ENCODE peak calls at places on chromosomes 4 and X, in five cellular contexts. One of them, this sample, is unnamed.

GRCh38 chr4:40763228-40763716 is 13.5 kb downstream of the NSUN7 start:
- DNase-seq in SJSA1: no peak
- DNase-seq in NCI-H1105 treated with DMSO at 0.1 percent for 48 hours: no peak
- DNase-seq in activated T-cell treated with anti-CD3 and anti-CD28 coated beads for 1 hour: no peak
- DNase-seq in A549: no peak
- DNase-seq in this sample: no peak

GRCh38 chrX:119389854-119390501 is 9.2 kb upstream of the SLC25A43 start:
- DNase-seq in activated T-cell treated with anti-CD3 and anti-CD28 coated beads for 1 hour: no peak
- DNase-seq in NCI-H1105 treated with DMSO at 0.1 percent for 48 hours: no peak
- DNase-seq in SJSA1: peak
- DNase-seq in A549: no peak
- DNase-seq in this sample: no peak

GRCh38 chr4:77203380-77204197 is 46.6 kb downstream of the CCNG2 start:
- DNase-seq in SJSA1: peak
- DNase-seq in NCI-H1105 treated with DMSO at 0.1 percent for 48 hours: peak
- DNase-seq in A549: peak
- DNase-seq in activated T-cell treated with anti-CD3 and anti-CD28 coated beads for 1 hour: peak
- DNase-seq in this sample: peak

GRCh38 chrX:131763674-131764073 is 219.8 kb downstream of the OR13H1 start:
- DNase-seq in A549: peak
- DNase-seq in NCI-H1105 treated with DMSO at 0.1 percent for 48 hours: no peak
- DNase-seq in activated T-cell treated with anti-CD3 and anti-CD28 coated beads for 1 hour: no peak
- DNase-seq in SJSA1: no peak
- DNase-seq in this sample: no peak

GRCh38 chr4:78939667-78940008 is 400 bp upstream of the PAQR3 start:
- DNase-seq in activated T-cell treated with anti-CD3 and anti-CD28 coated beads for 1 hour: no peak
- DNase-seq in A549: no peak
- DNase-seq in SJSA1: no peak
- DNase-seq in NCI-H1105 treated with DMSO at 0.1 percent for 48 hours: peak
- DNase-seq in this sample: no peak

GRCh38 chr4:107689912-107690587 is 30.0 kb downstream of the PAPSS1 start:
- DNase-seq in A549: peak
- DNase-seq in NCI-H1105 treated with DMSO at 0.1 percent for 48 hours: no peak
- DNase-seq in activated T-cell treated with anti-CD3 and anti-CD28 coated beads for 1 hour: no peak
- DNase-seq in SJSA1: peak
- DNase-seq in this sample: no peak

GRCh38 chr4:15436515-15436914 is 8.7 kb downstream of the C1QTNF7 start:
- DNase-seq in activated T-cell treated with anti-CD3 and anti-CD28 coated beads for 1 hour: no peak
- DNase-seq in A549: no peak
- DNase-seq in NCI-H1105 treated with DMSO at 0.1 percent for 48 hours: peak
- DNase-seq in SJSA1: no peak
- DNase-seq in this sample: no peak

GRCh38 chrX:73289039-73289438 is 74.4 kb upstream of the NAP1L2 start:
- DNase-seq in activated T-cell treated with anti-CD3 and anti-CD28 coated beads for 1 hour: no peak
- DNase-seq in A549: no peak
- DNase-seq in SJSA1: no peak
- DNase-seq in NCI-H1105 treated with DMSO at 0.1 percent for 48 hours: no peak
- DNase-seq in this sample: no peak

GRCh38 chrX:112832481-112833095 is 8.0 kb downstream of the AMOT start:
- DNase-seq in NCI-H1105 treated with DMSO at 0.1 percent for 48 hours: peak
- DNase-seq in SJSA1: no peak
- DNase-seq in A549: no peak
- DNase-seq in activated T-cell treated with anti-CD3 and anti-CD28 coated beads for 1 hour: no peak
- DNase-seq in this sample: no peak

GRCh38 chr4:118281611-118282442 is 71.0 kb downstream of the PRSS12 start:
- DNase-seq in A549: no peak
- DNase-seq in SJSA1: peak
- DNase-seq in NCI-H1105 treated with DMSO at 0.1 percent for 48 hours: no peak
- DNase-seq in activated T-cell treated with anti-CD3 and anti-CD28 coated beads for 1 hour: no peak
- DNase-seq in this sample: no peak

GRCh38 chrX:31702208-31702607 is 630.4 kb upstream of the FTHL17 start:
- DNase-seq in A549: no peak
- DNase-seq in activated T-cell treated with anti-CD3 and anti-CD28 coated beads for 1 hour: no peak
- DNase-seq in SJSA1: no peak
- DNase-seq in NCI-H1105 treated with DMSO at 0.1 percent for 48 hours: no peak
- DNase-seq in this sample: no peak

GRCh38 chr4:114417214-114417613 is 181.4 kb upstream of the UGT8 start:
- DNase-seq in SJSA1: no peak
- DNase-seq in NCI-H1105 treated with DMSO at 0.1 percent for 48 hours: peak
- DNase-seq in activated T-cell treated with anti-CD3 and anti-CD28 coated beads for 1 hour: no peak
- DNase-seq in A549: no peak
- DNase-seq in this sample: no peak

GRCh38 chr4:7226993-7227392 is 34.7 kb downstream of the SORCS2 start:
- DNase-seq in activated T-cell treated with anti-CD3 and anti-CD28 coated beads for 1 hour: no peak
- DNase-seq in NCI-H1105 treated with DMSO at 0.1 percent for 48 hours: no peak
- DNase-seq in A549: no peak
- DNase-seq in SJSA1: no peak
- DNase-seq in this sample: no peak

GRCh38 chrX:40097101-40097491 is 662 bp downstream of the BCOR start:
- DNase-seq in NCI-H1105 treated with DMSO at 0.1 percent for 48 hours: no peak
- DNase-seq in activated T-cell treated with anti-CD3 and anti-CD28 coated beads for 1 hour: no peak
- DNase-seq in SJSA1: no peak
- DNase-seq in A549: peak
- DNase-seq in this sample: no peak

GRCh38 chr4:113674251-113674650 is 87.3 kb downstream of the CAMK2D start:
- DNase-seq in A549: no peak
- DNase-seq in SJSA1: no peak
- DNase-seq in activated T-cell treated with anti-CD3 and anti-CD28 coated beads for 1 hour: no peak
- DNase-seq in NCI-H1105 treated with DMSO at 0.1 percent for 48 hours: peak
- DNase-seq in this sample: no peak

GRCh38 chr4:24912252-24913098 is at the start of gene CCDC149:
- DNase-seq in NCI-H1105 treated with DMSO at 0.1 percent for 48 hours: peak
- DNase-seq in A549: peak
- DNase-seq in SJSA1: peak
- DNase-seq in activated T-cell treated with anti-CD3 and anti-CD28 coated beads for 1 hour: no peak
- DNase-seq in this sample: no peak

GRCh38 chr4:173509031-173510001 is 20.7 kb downstream of the HAND2 start:
- DNase-seq in A549: no peak
- DNase-seq in SJSA1: no peak
- DNase-seq in NCI-H1105 treated with DMSO at 0.1 percent for 48 hours: no peak
- DNase-seq in activated T-cell treated with anti-CD3 and anti-CD28 coated beads for 1 hour: no peak
- DNase-seq in this sample: no peak

GRCh38 chr4:150938417-150938816 is 76.7 kb downstream of the LRBA start:
- DNase-seq in activated T-cell treated with anti-CD3 and anti-CD28 coated beads for 1 hour: no peak
- DNase-seq in A549: no peak
- DNase-seq in NCI-H1105 treated with DMSO at 0.1 percent for 48 hours: no peak
- DNase-seq in SJSA1: no peak
- DNase-seq in this sample: no peak

GRCh38 chr4:4859010-4859798 is at the start of gene MSX1:
- DNase-seq in SJSA1: peak
- DNase-seq in A549: peak
- DNase-seq in activated T-cell treated with anti-CD3 and anti-CD28 coated beads for 1 hour: peak
- DNase-seq in NCI-H1105 treated with DMSO at 0.1 percent for 48 hours: peak
- DNase-seq in this sample: no peak

GRCh38 chr4:114694770-114695169 is 96.2 kb downstream of the UGT8 start:
- DNase-seq in A549: no peak
- DNase-seq in activated T-cell treated with anti-CD3 and anti-CD28 coated beads for 1 hour: no peak
- DNase-seq in SJSA1: peak
- DNase-seq in NCI-H1105 treated with DMSO at 0.1 percent for 48 hours: peak
- DNase-seq in this sample: peak

GRCh38 chr4:168731006-168731636 is 234.3 kb downstream of the PALLD start:
- DNase-seq in NCI-H1105 treated with DMSO at 0.1 percent for 48 hours: no peak
- DNase-seq in A549: no peak
- DNase-seq in activated T-cell treated with anti-CD3 and anti-CD28 coated beads for 1 hour: no peak
- DNase-seq in SJSA1: no peak
- DNase-seq in this sample: no peak

GRCh38 chr4:150116506-150116905 is 38.3 kb downstream of the DCLK2 start:
- DNase-seq in NCI-H1105 treated with DMSO at 0.1 percent for 48 hours: no peak
- DNase-seq in activated T-cell treated with anti-CD3 and anti-CD28 coated beads for 1 hour: no peak
- DNase-seq in A549: no peak
- DNase-seq in SJSA1: no peak
- DNase-seq in this sample: no peak

GRCh38 chrX:23548164-23548563 is 119.1 kb upstream of the PRDX4 start:
- DNase-seq in activated T-cell treated with anti-CD3 and anti-CD28 coated beads for 1 hour: no peak
- DNase-seq in SJSA1: peak
- DNase-seq in NCI-H1105 treated with DMSO at 0.1 percent for 48 hours: no peak
- DNase-seq in A549: no peak
- DNase-seq in this sample: no peak

GRCh38 chrX:153628665-153629064 is 18.3 kb upstream of the DUSP9 start:
- DNase-seq in A549: no peak
- DNase-seq in SJSA1: no peak
- DNase-seq in activated T-cell treated with anti-CD3 and anti-CD28 coated beads for 1 hour: no peak
- DNase-seq in NCI-H1105 treated with DMSO at 0.1 percent for 48 hours: no peak
- DNase-seq in this sample: no peak